ENCODE peak calls at places on chromosome 13, in eight cellular contexts. One of them, this sample, is unnamed.

GRCh38 chr13:111908981-111909380 is 158.0 kb upstream of the SOX1 start:
- DNase-seq in ovary: peak
- DNase-seq in neural progenitor cell: no peak
- DNase-seq in cardiac muscle cell: no peak
- DNase-seq in GM23248: no peak
- DNase-seq in breast epithelium: no peak
- DNase-seq in heart left ventricle: no peak
- DNase-seq in adrenal gland: no peak
- DNase-seq in this sample: peak

GRCh38 chr13:33189470-33189869 is 96.1 kb downstream of the STARD13 start:
- DNase-seq in ovary: no peak
- DNase-seq in neural progenitor cell: no peak
- DNase-seq in cardiac muscle cell: no peak
- DNase-seq in GM23248: no peak
- DNase-seq in breast epithelium: no peak
- DNase-seq in heart left ventricle: no peak
- DNase-seq in adrenal gland: no peak
- DNase-seq in this sample: no peak

GRCh38 chr13:34179481-34179880 is 361.5 kb downstream of the RFC3 start:
- DNase-seq in ovary: no peak
- DNase-seq in neural progenitor cell: peak
- DNase-seq in cardiac muscle cell: no peak
- DNase-seq in GM23248: peak
- DNase-seq in breast epithelium: no peak
- DNase-seq in heart left ventricle: no peak
- DNase-seq in adrenal gland: no peak
- DNase-seq in this sample: no peak

GRCh38 chr13:106569233-106570095 is 1.5 kb upstream of the ARGLU1 start:
- DNase-seq in ovary: no peak
- DNase-seq in neural progenitor cell: no peak
- DNase-seq in cardiac muscle cell: no peak
- DNase-seq in GM23248: no peak
- DNase-seq in breast epithelium: no peak
- DNase-seq in heart left ventricle: no peak
- DNase-seq in adrenal gland: no peak
- DNase-seq in this sample: no peak

GRCh38 chr13:50094615-50095293 is 79.5 kb downstream of the KCNRG start:
- DNase-seq in ovary: no peak
- DNase-seq in neural progenitor cell: no peak
- DNase-seq in cardiac muscle cell: no peak
- DNase-seq in GM23248: peak
- DNase-seq in breast epithelium: no peak
- DNase-seq in heart left ventricle: no peak
- DNase-seq in adrenal gland: no peak
- DNase-seq in this sample: no peak

GRCh38 chr13:59607780-59608233 is 555.9 kb downstream of the DIAPH3 start:
- DNase-seq in ovary: no peak
- DNase-seq in neural progenitor cell: no peak
- DNase-seq in cardiac muscle cell: no peak
- DNase-seq in GM23248: no peak
- DNase-seq in breast epithelium: no peak
- DNase-seq in heart left ventricle: no peak
- DNase-seq in adrenal gland: no peak
- DNase-seq in this sample: no peak

GRCh38 chr13:37640499-37640898 is 41.9 kb upstream of the POSTN start:
- DNase-seq in ovary: no peak
- DNase-seq in neural progenitor cell: peak
- DNase-seq in cardiac muscle cell: peak
- DNase-seq in GM23248: peak
- DNase-seq in breast epithelium: no peak
- DNase-seq in heart left ventricle: no peak
- DNase-seq in adrenal gland: no peak
- DNase-seq in this sample: no peak

GRCh38 chr13:104823709-104824108 is 1711.8 kb downstream of the EFNB2 start:
- DNase-seq in ovary: no peak
- DNase-seq in neural progenitor cell: no peak
- DNase-seq in cardiac muscle cell: no peak
- DNase-seq in GM23248: no peak
- DNase-seq in breast epithelium: no peak
- DNase-seq in heart left ventricle: no peak
- DNase-seq in adrenal gland: no peak
- DNase-seq in this sample: no peak

GRCh38 chr13:106178816-106179215 is 356.6 kb downstream of the EFNB2 start:
- DNase-seq in ovary: no peak
- DNase-seq in neural progenitor cell: no peak
- DNase-seq in cardiac muscle cell: no peak
- DNase-seq in GM23248: no peak
- DNase-seq in breast epithelium: no peak
- DNase-seq in heart left ventricle: no peak
- DNase-seq in adrenal gland: no peak
- DNase-seq in this sample: no peak

GRCh38 chr13:30898721-30899188 is 7.3 kb upstream of the MEDAG start:
- DNase-seq in ovary: no peak
- DNase-seq in neural progenitor cell: no peak
- DNase-seq in cardiac muscle cell: peak
- DNase-seq in GM23248: peak
- DNase-seq in breast epithelium: no peak
- DNase-seq in heart left ventricle: no peak
- DNase-seq in adrenal gland: peak
- DNase-seq in this sample: no peak

GRCh38 chr13:81487151-81487550 is 1146.2 kb upstream of the SPRY2 start:
- DNase-seq in ovary: no peak
- DNase-seq in neural progenitor cell: peak
- DNase-seq in cardiac muscle cell: peak
- DNase-seq in GM23248: no peak
- DNase-seq in breast epithelium: no peak
- DNase-seq in heart left ventricle: no peak
- DNase-seq in adrenal gland: no peak
- DNase-seq in this sample: no peak

GRCh38 chr13:113493315-113493951 is 2.9 kb upstream of the DCUN1D2 start:
- DNase-seq in ovary: no peak
- DNase-seq in neural progenitor cell: no peak
- DNase-seq in cardiac muscle cell: peak
- DNase-seq in GM23248: peak
- DNase-seq in breast epithelium: no peak
- DNase-seq in heart left ventricle: no peak
- DNase-seq in adrenal gland: no peak
- DNase-seq in this sample: no peak

GRCh38 chr13:39038569-39038898 is 278 bp downstream of the NHLRC3 start:
- DNase-seq in ovary: no peak
- DNase-seq in neural progenitor cell: no peak
- DNase-seq in cardiac muscle cell: no peak
- DNase-seq in GM23248: peak
- DNase-seq in breast epithelium: no peak
- DNase-seq in heart left ventricle: no peak
- DNase-seq in adrenal gland: peak
- DNase-seq in this sample: peak

GRCh38 chr13:57527114-57527770 is 104.3 kb upstream of the PCDH17 start:
- DNase-seq in ovary: no peak
- DNase-seq in neural progenitor cell: no peak
- DNase-seq in cardiac muscle cell: no peak
- DNase-seq in GM23248: no peak
- DNase-seq in breast epithelium: no peak
- DNase-seq in heart left ventricle: no peak
- DNase-seq in adrenal gland: no peak
- DNase-seq in this sample: no peak

GRCh38 chr13:74576504-74576903 is 442.3 kb upstream of the KLF12 start:
- DNase-seq in ovary: no peak
- DNase-seq in neural progenitor cell: no peak
- DNase-seq in cardiac muscle cell: no peak
- DNase-seq in GM23248: no peak
- DNase-seq in breast epithelium: no peak
- DNase-seq in heart left ventricle: no peak
- DNase-seq in adrenal gland: no peak
- DNase-seq in this sample: no peak

GRCh38 chr13:105665284-105665683 is 870.2 kb downstream of the EFNB2 start:
- DNase-seq in ovary: no peak
- DNase-seq in neural progenitor cell: no peak
- DNase-seq in cardiac muscle cell: no peak
- DNase-seq in GM23248: no peak
- DNase-seq in breast epithelium: no peak
- DNase-seq in heart left ventricle: no peak
- DNase-seq in adrenal gland: no peak
- DNase-seq in this sample: no peak

GRCh38 chr13:44523176-44524017 is 52.7 kb downstream of the TSC22D1 start:
- DNase-seq in ovary: no peak
- DNase-seq in neural progenitor cell: no peak
- DNase-seq in cardiac muscle cell: peak
- DNase-seq in GM23248: peak
- DNase-seq in breast epithelium: no peak
- DNase-seq in heart left ventricle: no peak
- DNase-seq in adrenal gland: no peak
- DNase-seq in this sample: no peak

DNA sequence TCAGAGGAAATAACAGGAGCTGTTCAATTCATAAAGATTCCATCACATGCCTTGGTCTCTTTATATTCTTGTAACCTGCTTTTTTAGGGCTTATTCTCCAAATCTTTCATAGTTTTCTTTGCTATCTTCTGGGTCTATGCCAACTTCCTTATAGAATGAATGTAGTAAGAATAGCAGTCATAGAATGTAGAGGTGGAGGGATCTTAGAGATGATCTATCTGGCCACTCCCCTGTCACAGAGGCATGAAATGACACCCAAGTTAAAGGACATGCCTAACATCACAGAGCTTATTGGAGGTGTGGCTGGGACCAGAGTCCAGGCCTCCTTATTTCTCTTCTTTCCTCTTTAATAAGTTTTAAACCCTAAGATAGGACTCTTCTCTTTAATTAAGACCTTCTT is 13.2 kb downstream of the LCP1 start:
- DNase-seq in ovary: no peak
- DNase-seq in neural progenitor cell: no peak
- DNase-seq in cardiac muscle cell: no peak
- DNase-seq in GM23248: no peak
- DNase-seq in breast epithelium: no peak
- DNase-seq in heart left ventricle: no peak
- DNase-seq in adrenal gland: no peak
- DNase-seq in this sample: no peak
- H3K27ac ChIP-seq in ovary: no peak
- H3K27ac ChIP-seq in neural progenitor cell: no peak
- H3K27ac ChIP-seq in cardiac muscle cell: no peak
- H3K27ac ChIP-seq in GM23248: no peak
- H3K27ac ChIP-seq in breast epithelium: peak
- H3K27ac ChIP-seq in heart left ventricle: no peak
- H3K27ac ChIP-seq in adrenal gland: no peak
- H3K27ac ChIP-seq in this sample: no peak

DNA sequence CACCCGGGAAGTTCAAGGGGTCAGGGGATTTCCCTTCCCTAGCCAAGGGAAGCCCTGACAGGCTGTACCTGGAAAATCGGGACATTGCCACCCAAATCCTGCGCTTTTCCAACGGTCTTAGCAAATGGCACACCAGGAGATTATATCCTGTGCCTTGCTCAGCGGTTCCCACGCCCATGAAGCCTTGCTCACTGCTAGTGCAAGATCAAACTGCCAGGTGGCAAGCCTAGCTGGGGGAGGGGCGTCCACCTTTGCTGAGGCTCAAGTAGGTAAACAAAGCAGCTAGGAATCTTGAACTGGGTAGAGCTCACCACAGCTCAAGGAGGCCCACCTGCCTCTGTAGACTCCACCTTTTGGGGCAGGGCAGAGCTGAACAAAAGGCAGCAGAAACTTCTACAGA is 1794.5 kb downstream of the PCDH9 start:
- DNase-seq in ovary: no peak
- DNase-seq in neural progenitor cell: no peak
- DNase-seq in cardiac muscle cell: no peak
- DNase-seq in GM23248: no peak
- DNase-seq in breast epithelium: no peak
- DNase-seq in heart left ventricle: peak
- DNase-seq in adrenal gland: no peak
- DNase-seq in this sample: no peak
- H3K27ac ChIP-seq in ovary: no peak
- H3K27ac ChIP-seq in neural progenitor cell: no peak
- H3K27ac ChIP-seq in cardiac muscle cell: no peak
- H3K27ac ChIP-seq in GM23248: no peak
- H3K27ac ChIP-seq in breast epithelium: no peak
- H3K27ac ChIP-seq in heart left ventricle: no peak
- H3K27ac ChIP-seq in adrenal gland: no peak
- H3K27ac ChIP-seq in this sample: no peak

GRCh38 chr13:75761373-75761772 is 125.2 kb downstream of the LMO7 start:
- DNase-seq in ovary: no peak
- DNase-seq in neural progenitor cell: no peak
- DNase-seq in cardiac muscle cell: no peak
- DNase-seq in GM23248: peak
- DNase-seq in breast epithelium: no peak
- DNase-seq in heart left ventricle: no peak
- DNase-seq in adrenal gland: no peak
- DNase-seq in this sample: no peak

GRCh38 chr13:75762066-75762937 is 126.2 kb downstream of the LMO7 start:
- DNase-seq in ovary: no peak
- DNase-seq in neural progenitor cell: no peak
- DNase-seq in cardiac muscle cell: no peak
- DNase-seq in GM23248: peak
- DNase-seq in breast epithelium: no peak
- DNase-seq in heart left ventricle: no peak
- DNase-seq in adrenal gland: no peak
- DNase-seq in this sample: peak

GRCh38 chr13:75760182-75760981 is 124.3 kb downstream of the LMO7 start:
- DNase-seq in ovary: no peak
- DNase-seq in neural progenitor cell: no peak
- DNase-seq in cardiac muscle cell: no peak
- DNase-seq in GM23248: peak
- DNase-seq in breast epithelium: no peak
- DNase-seq in heart left ventricle: no peak
- DNase-seq in adrenal gland: no peak
- DNase-seq in this sample: peak

GRCh38 chr13:75757336-75757735 is 121.2 kb downstream of the LMO7 start:
- DNase-seq in ovary: no peak
- DNase-seq in neural progenitor cell: no peak
- DNase-seq in cardiac muscle cell: no peak
- DNase-seq in GM23248: no peak
- DNase-seq in breast epithelium: no peak
- DNase-seq in heart left ventricle: no peak
- DNase-seq in adrenal gland: no peak
- DNase-seq in this sample: no peak

GRCh38 chr13:75759531-75759930 is 123.4 kb downstream of the LMO7 start:
- DNase-seq in ovary: no peak
- DNase-seq in neural progenitor cell: no peak
- DNase-seq in cardiac muscle cell: no peak
- DNase-seq in GM23248: no peak
- DNase-seq in breast epithelium: no peak
- DNase-seq in heart left ventricle: no peak
- DNase-seq in adrenal gland: no peak
- DNase-seq in this sample: no peak
- H3K27ac ChIP-seq in ovary: no peak
- H3K27ac ChIP-seq in neural progenitor cell: no peak
- H3K27ac ChIP-seq in cardiac muscle cell: no peak
- H3K27ac ChIP-seq in GM23248: no peak
- H3K27ac ChIP-seq in breast epithelium: no peak
- H3K27ac ChIP-seq in heart left ventricle: peak
- H3K27ac ChIP-seq in adrenal gland: no peak
- H3K27ac ChIP-seq in this sample: peak

DNA sequence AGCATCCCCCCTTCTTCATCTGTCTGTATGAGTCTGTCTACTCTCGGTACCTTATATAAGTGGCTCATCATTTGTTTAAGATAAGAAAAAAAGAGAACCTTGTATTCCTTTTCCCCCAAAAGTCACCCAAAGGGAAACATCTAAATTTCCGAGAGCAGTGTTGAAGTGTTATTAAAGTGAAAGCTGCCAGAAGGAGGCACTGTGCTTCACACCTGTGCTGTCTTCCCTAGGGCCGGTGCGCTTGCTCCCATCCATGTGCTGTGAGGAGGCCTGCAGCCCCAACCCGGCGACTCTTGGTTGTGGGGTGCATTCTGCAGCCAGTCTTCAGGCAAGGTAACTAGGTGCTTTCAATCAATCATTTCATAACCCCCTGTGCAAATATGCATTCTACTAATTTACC is 97.5 kb downstream of the TNFRSF19 start:
- DNase-seq in ovary: no peak
- DNase-seq in neural progenitor cell: peak
- DNase-seq in cardiac muscle cell: no peak
- DNase-seq in GM23248: no peak
- DNase-seq in breast epithelium: no peak
- DNase-seq in heart left ventricle: no peak
- DNase-seq in adrenal gland: no peak
- DNase-seq in this sample: no peak
- H3K27ac ChIP-seq in ovary: no peak
- H3K27ac ChIP-seq in neural progenitor cell: no peak
- H3K27ac ChIP-seq in cardiac muscle cell: no peak
- H3K27ac ChIP-seq in GM23248: no peak
- H3K27ac ChIP-seq in breast epithelium: no peak
- H3K27ac ChIP-seq in heart left ventricle: no peak
- H3K27ac ChIP-seq in adrenal gland: no peak
- H3K27ac ChIP-seq in this sample: no peak